ENCODE peak calls at places on chromosomes 2 and 18, in seven cellular contexts. V, F, P, I, U, S and W are unnamed samples.

GRCh38 chr2:43609304-43609883 is 13.6 kb upstream of the THADA start:
- DNase-seq in V (peak; percentile 37), F (no peak), P (peak; percentile 22), I (peak; percentile 63), U (peak; percentile 33), S (peak; percentile 40), W (peak; percentile 3)

GRCh38 chr2:2050321-2050905 is 280.7 kb downstream of the MYT1L start:
- DNase-seq in V (no peak), F (no peak), P (no peak), I (no peak), U (no peak), S (no peak), W (no peak)

GRCh38 chr2:70496819-70497218 is 56.8 kb downstream of the TGFA start:
- DNase-seq in V (no peak), F (no peak), P (no peak), I (no peak), U (no peak), S (no peak), W (no peak)

GRCh38 chr18:13545514-13545913 is 180.8 kb downstream of the FAM210A start:
- DNase-seq in V (no peak), F (no peak), P (no peak), I (no peak), U (no peak), S (no peak), W (no peak)

GRCh38 chr2:65353046-65353445 is 79.4 kb downstream of the SPRED2 start:
- DNase-seq in V (no peak), F (no peak), P (peak; percentile 47), I (no peak), U (no peak), S (no peak), W (no peak)

GRCh38 chr2:234880551-234881211 is 71.1 kb upstream of the SH3BP4 start:
- DNase-seq in V (peak; percentile 59), F (no peak), P (no peak), I (peak; percentile 92), U (no peak), S (no peak), W (no peak)

GRCh38 chr2:152036611-152037469 is 62.0 kb downstream of the CACNB4 start:
- DNase-seq in V (peak; percentile 61), F (peak; percentile 81), P (peak; percentile 78), I (peak; percentile 78), U (peak; percentile 74), S (peak; percentile 70), W (peak; percentile 48)

GRCh38 chr2:226198956-226199355 is 600.7 kb downstream of the IRS1 start:
- DNase-seq in V (no peak), F (no peak), P (no peak), I (no peak), U (no peak), S (no peak), W (no peak)

GRCh38 chr2:237449193-237449797 is 35.3 kb upstream of the COL6A3 start:
- DNase-seq in V (no peak), F (peak; percentile 94), P (no peak), I (peak; percentile 61), U (no peak), S (no peak), W (no peak)

GRCh38 chr2:44450806-44451205 is 89.1 kb downstream of the CAMKMT start:
- DNase-seq in V (no peak), F (no peak), P (no peak), I (no peak), U (no peak), S (no peak), W (no peak)

GRCh38 chr2:121196132-121196848 is 88.7 kb downstream of the TFCP2L1 start:
- DNase-seq in V (no peak), F (no peak), P (peak; percentile 23), I (no peak), U (no peak), S (no peak), W (no peak)

GRCh38 chr2:143426296-143426695 is 297.1 kb downstream of the ARHGAP15 start:
- DNase-seq in V (no peak), F (no peak), P (no peak), I (peak; percentile 87), U (no peak), S (no peak), W (peak; percentile 22)

GRCh38 chr2:68295523-68295922 is 24.2 kb downstream of the CNRIP1 start:
- DNase-seq in V (no peak), F (no peak), P (no peak), I (no peak), U (no peak), S (peak; percentile 40), W (no peak)

GRCh38 chr2:168851674-168852320 is 38.4 kb downstream of the SPC25 start:
- DNase-seq in V (peak; percentile 29), F (no peak), P (no peak), I (peak; percentile 83), U (no peak), S (no peak), W (peak; percentile 18)

GRCh38 chr18:75076286-75076685 is 132.7 kb downstream of the PTGR3 start:
- DNase-seq in V (no peak), F (no peak), P (no peak), I (no peak), U (no peak), S (no peak), W (no peak)

GRCh38 chr2:213476641-213477040 is 192.4 kb downstream of the SPAG16 start:
- DNase-seq in V (no peak), F (no peak), P (no peak), I (no peak), U (no peak), S (no peak), W (no peak)

GRCh38 chr18:27378396-27379094 is 193.4 kb upstream of the CHST9 start:
- DNase-seq in V (no peak), F (no peak), P (no peak), I (peak; percentile 61), U (no peak), S (no peak), W (no peak)

GRCh38 chr2:55014962-55015939 is 35.0 kb downstream of the RTN4 start:
- DNase-seq in V (peak; percentile 54), F (peak; percentile 41), P (peak; percentile 21), I (peak; percentile 87), U (no peak), S (peak; percentile 23), W (peak; percentile 70)

GRCh38 chr2:177264539-177265385 is at the start of gene NFE2L2:
- DNase-seq in V (peak; percentile 62), F (peak; percentile 89), P (peak; percentile 72), I (peak; percentile 84), U (peak; percentile 68), S (peak; percentile 97), W (peak; percentile 88)

GRCh38 chr2:190718652-190719526 is 70.0 kb downstream of the NAB1 start:
- DNase-seq in V (peak; percentile 66), F (no peak), P (no peak), I (peak; percentile 89), U (no peak), S (peak; percentile 63), W (no peak)

GRCh38 chr2:165820296-165820695 is 26.2 kb upstream of the GALNT3 start:
- DNase-seq in V (no peak), F (no peak), P (no peak), I (no peak), U (no peak), S (no peak), W (no peak)

GRCh38 chr2:53670351-53670750 is 97.3 kb upstream of the CHAC2 start:
- DNase-seq in V (no peak), F (no peak), P (no peak), I (peak; percentile 56), U (no peak), S (no peak), W (no peak)

GRCh38 chr18:34796013-34796657 is 86.0 kb downstream of the DTNA start:
- DNase-seq in V (no peak), F (no peak), P (no peak), I (no peak), U (no peak), S (no peak), W (no peak)

GRCh38 chr18:34789768-34790344 is 79.8 kb downstream of the DTNA start:
- DNase-seq in V (no peak), F (no peak), P (no peak), I (peak; percentile 37), U (no peak), S (no peak), W (no peak)

GRCh38 chr18:34795070-34795740 is 85.1 kb downstream of the DTNA start:
- DNase-seq in V (no peak), F (no peak), P (no peak), I (no peak), U (no peak), S (no peak), W (no peak)

GRCh38 chr18:34794346-34794745 is 84.2 kb downstream of the DTNA start:
- DNase-seq in V (no peak), F (no peak), P (no peak), I (no peak), U (no peak), S (no peak), W (no peak)
- TF ChIP-seq CTCF in V (no peak), F (no peak), P (no peak), I (no peak), U (no peak), S (no peak), W (no peak)

DNA sequence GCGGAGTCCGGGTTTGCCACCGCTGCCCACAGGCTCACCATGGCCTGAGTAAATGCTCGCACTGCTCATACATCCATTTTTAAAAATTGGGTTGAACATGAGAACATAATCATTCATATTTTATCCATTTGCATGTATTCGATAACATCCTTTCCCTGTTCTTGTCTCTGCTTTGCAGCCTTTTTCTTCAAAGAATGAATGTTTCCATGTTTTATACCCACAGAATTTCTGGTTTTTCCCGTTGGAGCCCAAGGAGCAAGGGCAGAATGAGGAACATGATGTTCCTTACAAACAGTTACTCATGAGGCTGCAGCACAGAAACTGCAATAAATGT is 146.5 kb downstream of the CCDC74A start:
- DNase-seq in V (no peak), F (no peak), P (no peak), I (no peak), U (no peak), S (no peak), W (no peak)
- TF ChIP-seq CTCF in V (no peak), F (no peak), P (no peak), I (no peak), U (no peak), S (no peak), W (no peak)

DNA sequence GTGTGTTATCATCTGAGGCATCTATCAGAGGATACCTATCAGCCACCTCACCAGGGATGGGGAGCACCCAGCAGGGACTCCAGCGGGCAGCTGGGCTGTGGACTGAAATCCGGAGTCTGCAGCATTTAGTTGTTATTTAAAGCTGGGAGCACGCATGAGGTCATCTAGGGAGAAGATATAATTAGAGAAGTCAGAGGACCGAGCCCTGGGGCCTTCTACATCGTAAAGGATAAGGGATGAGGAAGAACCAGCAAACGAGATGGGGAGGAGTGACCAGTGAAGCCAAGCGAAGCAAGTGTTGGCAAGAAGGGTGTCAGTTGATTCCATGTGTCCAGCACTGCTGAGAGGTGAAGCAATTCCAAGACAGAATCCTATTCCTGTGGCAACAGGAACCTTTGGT is 70.3 kb downstream of the STEAP3 start:
- DNase-seq in V (no peak), F (no peak), P (no peak), I (no peak), U (no peak), S (no peak), W (peak; percentile 16)
- TF ChIP-seq CTCF in V (no peak), F (no peak), P (no peak), I (no peak), U (no peak), S (no peak), W (no peak)

DNA sequence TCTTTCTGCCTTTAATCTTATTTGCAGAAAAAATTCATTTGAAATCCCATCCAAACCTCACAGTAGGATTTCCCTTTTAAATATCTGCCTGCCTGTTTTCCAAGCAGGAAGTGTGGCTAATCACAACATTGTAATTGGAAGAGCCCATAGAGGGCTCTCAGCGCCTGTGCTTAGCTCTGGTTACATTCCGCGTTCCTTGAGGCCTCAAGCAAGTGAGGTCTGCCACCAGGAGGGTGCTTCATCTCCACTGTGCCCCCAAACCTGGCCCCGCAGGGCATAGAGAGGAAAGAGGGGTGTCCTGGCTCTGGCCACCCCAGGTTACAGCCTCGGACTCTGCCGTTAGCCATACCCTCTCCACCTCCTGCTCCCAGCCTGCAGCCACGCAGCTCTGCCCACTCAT is 214.8 kb downstream of the SP3 start:
- DNase-seq in V (no peak), F (no peak), P (no peak), I (peak; percentile 30), U (no peak), S (no peak), W (no peak)
- TF ChIP-seq CTCF in V (no peak), F (no peak), P (no peak), I (no peak), U (no peak), S (no peak), W (peak; percentile 42)